ENCODE peak calls at places on chromosome 3, in six cellular contexts. A is GM10248, Q is PC-3, G is GM03348, V is germinal center, J is HEK293T. N is an unnamed sample.

GRCh38 chr3:58052373-58053273 is 44.4 kb downstream of the FLNB start:
- DNase-seq in A (no peak), Q (peak), G (peak), V (no peak), J (no peak), N (peak)

GRCh38 chr3:190180268-190180667 is 59.6 kb upstream of the P3H2 start:
- DNase-seq in A (no peak), Q (peak), G (peak), V (no peak), J (no peak), N (no peak)

GRCh38 chr3:124172297-124172696 is 180.4 kb upstream of the ROPN1 start:
- DNase-seq in A (no peak), Q (no peak), G (no peak), V (no peak), J (no peak), N (no peak)

GRCh38 chr3:53258600-53259426 is 3.0 kb upstream of the TKT start:
- DNase-seq in A (no peak), Q (no peak), G (no peak), V (no peak), J (no peak), N (no peak)

GRCh38 chr3:52210550-52211046 is 12.6 kb downstream of the ALAS1 start:
- DNase-seq in A (no peak), Q (peak), G (no peak), V (no peak), J (no peak), N (no peak)

GRCh38 chr3:197559662-197560061 is 3.9 kb upstream of the BDH1 start:
- DNase-seq in A (no peak), Q (no peak), G (no peak), V (no peak), J (no peak), N (no peak)

GRCh38 chr3:70716832-70717231 is 404.4 kb upstream of the MDFIC2 start:
- DNase-seq in A (no peak), Q (peak), G (peak), V (no peak), J (no peak), N (peak)

GRCh38 chr3:184384856-184385422 is 5.1 kb downstream of the CHRD start:
- DNase-seq in A (no peak), Q (no peak), G (no peak), V (no peak), J (no peak), N (no peak)

GRCh38 chr3:14846481-14846880 is 27.7 kb downstream of the FGD5 start:
- DNase-seq in A (no peak), Q (no peak), G (no peak), V (no peak), J (no peak), N (no peak)

GRCh38 chr3:181210275-181210674 is 220.7 kb upstream of the DNAJC19 start:
- DNase-seq in A (no peak), Q (peak), G (peak), V (no peak), J (peak), N (peak)

GRCh38 chr3:123416647-123417046 is 32.2 kb downstream of the ADCY5 start:
- DNase-seq in A (no peak), Q (no peak), G (no peak), V (no peak), J (no peak), N (no peak)

GRCh38 chr3:173876476-173876875 is 478.9 kb downstream of the NLGN1 start:
- DNase-seq in A (no peak), Q (no peak), G (no peak), V (no peak), J (no peak), N (no peak)

GRCh38 chr3:152299243-152299976 is 30.7 kb downstream of the MBNL1 start:
- DNase-seq in A (no peak), Q (no peak), G (no peak), V (no peak), J (no peak), N (no peak)

GRCh38 chr3:187694801-187695200 is 7.6 kb downstream of the RTP2 start:
- DNase-seq in A (no peak), Q (no peak), G (no peak), V (no peak), J (no peak), N (no peak)

GRCh38 chr3:145518639-145519038 is 642.3 kb downstream of the PLOD2 start:
- DNase-seq in A (no peak), Q (no peak), G (no peak), V (no peak), J (no peak), N (no peak)

GRCh38 chr3:182971637-182972036 is 8.7 kb downstream of the DCUN1D1 start:
- DNase-seq in A (no peak), Q (no peak), G (no peak), V (no peak), J (no peak), N (no peak)

GRCh38 chr3:126956361-126956760 is 26.6 kb upstream of the PLXNA1 start:
- DNase-seq in A (no peak), Q (no peak), G (no peak), V (no peak), J (no peak), N (no peak)

GRCh38 chr3:101070260-101071121 is 77.3 kb upstream of the ABI3BP start:
- DNase-seq in A (peak), Q (peak), G (peak), V (peak), J (peak), N (peak)

GRCh38 chr3:67018105-67018788 is 20.1 kb downstream of the KBTBD8 start:
- DNase-seq in A (no peak), Q (no peak), G (no peak), V (peak), J (peak), N (no peak)

GRCh38 chr3:61315874-61316273 is 64.6 kb upstream of the FHIT start:
- DNase-seq in A (no peak), Q (peak), G (peak), V (no peak), J (peak), N (peak)

GRCh38 chr3:136772709-136773108 is 20.5 kb upstream of the STAG1 start:
- DNase-seq in A (no peak), Q (peak), G (peak), V (no peak), J (no peak), N (no peak)

GRCh38 chr3:193403307-193403706 is 24.8 kb upstream of the ATP13A5 start:
- DNase-seq in A (no peak), Q (no peak), G (no peak), V (no peak), J (no peak), N (no peak)

GRCh38 chr3:16906679-16907078 is 21.9 kb downstream of the PLCL2 start:
- DNase-seq in A (no peak), Q (peak), G (peak), V (no peak), J (no peak), N (no peak)

GRCh38 chr3:40723078-40723660 is 198.4 kb downstream of the ZNF621 start:
- DNase-seq in A (no peak), Q (no peak), G (no peak), V (no peak), J (no peak), N (no peak)

GRCh38 chr3:160575589-160575988 is 10.2 kb upstream of the KPNA4 start:
- DNase-seq in A (no peak), Q (no peak), G (no peak), V (no peak), J (no peak), N (no peak)

GRCh38 chr3:145767909-145768308 is 393.1 kb downstream of the PLOD2 start:
- DNase-seq in A (no peak), Q (peak), G (peak), V (no peak), J (no peak), N (peak)

GRCh38 chr3:158531334-158531733 is 39.7 kb upstream of the MLF1 start:
- DNase-seq in A (no peak), Q (peak), G (no peak), V (no peak), J (no peak), N (no peak)

N was measured in RKO.